ENCODE peak calls at places on chromosomes 4 and X, in six cellular contexts. Z is GM12878, K is right atrium auricular region, Y is lower lobe of right lung, S is psoas muscle, A is pancreas. X is an unnamed sample.

GRCh38 chrX:115232933-115233496 is 881 bp downstream of the LRCH2 start:
- DNase-seq in S (no peak), Y (no peak), Z (no peak), A (no peak), K (no peak), X (no peak)

GRCh38 chrX:267771-268261 is 13.4 kb upstream of the PLCXD1 start:
- DNase-seq in Z (no peak), A (peak; percentile 42), K (peak; percentile 52), S (no peak), Y (peak; percentile 44), X (no peak)

GRCh38 chr4:184384810-184385557 is 89.4 kb downstream of the IRF2 start:
- DNase-seq in A (no peak), Z (no peak), K (no peak), S (no peak), Y (no peak), X (no peak)

GRCh38 chr4:185683222-185683621 is 128.8 kb downstream of the SORBS2 start:
- DNase-seq in A (no peak), S (no peak), Y (no peak), K (no peak), Z (no peak), X (no peak)

GRCh38 chr4:171629182-171629581 is 184.0 kb upstream of the GALNTL6 start:
- DNase-seq in K (no peak), Z (no peak), S (no peak), Y (no peak), A (no peak), X (no peak)

GRCh38 chr4:2924286-2924685 is 38.9 kb downstream of the NOP14 start:
- DNase-seq in A (peak; percentile 34), S (no peak), Y (peak; percentile 42), Z (no peak), K (no peak), X (no peak)

GRCh38 chr4:102959503-102959902 is 60.0 kb downstream of the SLC9B1 start:
- DNase-seq in A (no peak), S (no peak), K (no peak), Z (no peak), Y (no peak), X (no peak)

GRCh38 chr4:148116264-148116663 is 325.9 kb downstream of the NR3C2 start:
- DNase-seq in Z (no peak), K (no peak), S (no peak), Y (no peak), A (no peak), X (peak; percentile 92)

GRCh38 chrX:139798701-139799100 is 90.7 kb upstream of the MCF2 start:
- DNase-seq in K (no peak), Z (no peak), Y (no peak), S (no peak), A (no peak), X (no peak)

GRCh38 chr4:111798840-111799239 is 346.4 kb upstream of the FAM241A start:
- DNase-seq in S (no peak), Y (no peak), Z (no peak), A (no peak), K (no peak), X (no peak)
- TF ChIP-seq CTCF in S (no peak), Y (no peak), Z (no peak), A (no peak), K (no peak), X (peak; percentile 14)

DNA sequence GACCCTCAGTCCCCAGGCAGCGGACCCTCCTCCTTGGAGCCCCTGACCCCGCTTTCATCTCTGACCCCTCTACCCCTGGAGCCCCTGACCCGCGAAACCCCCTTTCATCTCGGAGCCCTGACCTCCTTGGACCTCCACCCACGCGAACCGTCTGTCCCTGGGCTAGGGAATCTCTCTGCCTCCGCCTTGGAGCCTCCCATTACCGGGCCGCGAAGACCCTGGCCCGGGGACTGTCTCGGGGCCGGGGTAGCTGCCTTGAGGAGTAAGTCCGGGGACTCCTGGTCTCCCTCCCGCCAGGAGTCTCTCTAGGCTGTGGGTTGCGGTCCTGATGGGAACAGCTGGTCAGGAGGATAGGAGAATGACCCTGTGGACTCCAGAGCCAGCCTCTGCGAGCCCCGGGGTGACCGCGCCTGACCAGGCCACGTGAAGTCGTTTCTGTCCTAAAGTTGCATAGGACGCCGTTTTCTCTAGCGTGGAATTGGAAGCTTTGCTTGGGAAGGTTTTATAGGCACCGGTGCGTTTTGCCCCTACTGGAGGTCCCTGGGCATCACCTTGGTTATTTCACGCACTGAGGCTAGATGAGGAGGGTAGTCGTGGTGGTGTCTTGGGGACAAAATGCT is 824 bp downstream of the TBC1D14 start:
- DNase-seq in Z (no peak), A (peak; percentile 80), Y (no peak), S (no peak), K (no peak), X (no peak)
- TF ChIP-seq CTCF in Z (peak; percentile 26), A (no peak), Y (no peak), S (no peak), K (peak; percentile 15), X (peak; percentile 42)

DNA sequence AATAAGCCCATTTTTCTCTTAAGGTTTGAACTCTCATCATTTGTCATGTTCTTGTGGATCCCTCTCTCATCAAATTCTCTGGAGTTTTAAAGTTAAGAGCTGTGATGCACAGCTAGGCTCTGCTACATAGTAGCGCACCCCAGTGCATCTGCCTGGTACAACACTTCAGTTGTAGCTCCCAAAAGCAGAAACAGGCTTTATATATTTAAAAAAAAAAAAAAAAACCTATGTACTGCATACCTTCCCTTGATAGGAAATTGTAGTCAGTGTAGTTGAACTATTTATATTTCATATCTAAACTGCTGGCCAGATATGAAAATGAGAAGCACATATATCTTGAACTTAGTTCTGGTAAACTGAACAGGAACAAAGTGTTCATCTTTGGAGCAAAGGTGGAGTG is 131.4 kb downstream of the KLHL13 start:
- DNase-seq in A (no peak), K (no peak), S (no peak), Y (no peak), Z (no peak), X (no peak)
- TF ChIP-seq CTCF in A (no peak), K (no peak), S (no peak), Y (no peak), Z (no peak), X (peak; percentile 7)

GRCh38 chr4:105434940-105435339 is 38.9 kb downstream of the PPA2 start:
- DNase-seq in K (no peak), A (no peak), Y (no peak), Z (no peak), S (no peak), X (no peak)

GRCh38 chr4:105436414-105436813 is 37.4 kb downstream of the PPA2 start:
- DNase-seq in S (no peak), Z (no peak), Y (no peak), K (no peak), A (no peak), X (no peak)

GRCh38 chr4:105440890-105441289 is 33.0 kb downstream of the PPA2 start:
- DNase-seq in A (no peak), Z (no peak), K (no peak), S (no peak), Y (no peak), X (no peak)
- TF ChIP-seq CTCF in A (no peak), Z (no peak), K (no peak), S (no peak), Y (no peak), X (no peak)

DNA sequence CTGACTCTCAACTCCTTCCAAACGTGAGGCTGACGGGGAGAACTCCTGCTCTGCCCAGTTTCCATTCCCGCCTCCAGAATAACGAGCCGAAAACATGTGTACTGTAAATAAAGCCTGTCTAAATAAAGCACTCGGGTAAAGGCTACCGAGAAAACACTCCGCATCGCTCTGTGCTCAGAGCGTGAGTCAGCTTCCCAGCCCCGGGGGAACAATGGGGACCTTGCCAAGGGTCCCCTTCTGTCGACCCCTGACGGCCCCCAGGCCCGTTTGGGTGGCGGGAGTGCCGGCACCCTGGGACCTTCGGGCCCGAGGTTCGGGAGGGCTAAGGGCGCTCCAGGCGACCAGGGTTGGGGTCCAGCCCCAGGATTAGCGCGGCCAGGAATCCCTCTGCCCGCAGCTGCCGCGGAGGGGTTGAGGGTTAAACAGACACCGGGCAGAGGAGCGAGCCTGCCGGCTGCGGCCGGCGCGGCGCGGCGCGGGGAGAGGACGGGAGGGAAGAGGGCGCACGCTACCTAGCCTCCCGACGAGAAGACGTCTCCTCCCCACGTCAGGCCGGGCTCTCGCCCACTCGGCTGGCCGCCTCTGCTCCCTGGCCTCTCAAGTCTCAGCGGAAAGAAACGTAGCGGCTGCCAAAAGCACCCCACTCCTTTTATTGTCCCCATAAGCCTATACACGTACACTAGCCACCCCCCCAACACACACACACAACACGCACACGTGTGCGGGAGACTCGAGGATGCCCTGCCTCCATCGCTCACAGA is 85.5 kb downstream of the BCOR start:
- DNase-seq in S (peak; percentile 41), A (peak; percentile 68), Y (no peak), Z (no peak), K (no peak), X (no peak)
- TF ChIP-seq CTCF in S (no peak), A (no peak), Y (no peak), Z (no peak), K (no peak), X (no peak)

GRCh38 chr4:72909461-72909860 is 160.1 kb downstream of the COX18 start:
- DNase-seq in Y (no peak), Z (no peak), S (no peak), K (no peak), A (no peak), X (no peak)
- TF ChIP-seq CTCF in Y (peak; percentile 51), Z (no peak), S (no peak), K (peak; percentile 35), A (no peak), X (peak; percentile 15)

GRCh38 chrX:37905436-37906147 is 58.2 kb upstream of the DYNLT3 start:
- DNase-seq in K (no peak), Z (no peak), S (no peak), Y (no peak), A (peak; percentile 67), X (peak; percentile 41)
- TF ChIP-seq CTCF in K (peak; percentile 37), Z (no peak), S (no peak), Y (no peak), A (no peak), X (peak; percentile 26)

X was measured in astrocyte of the cerebellum.